ENCODE peak calls at places on chromosomes 12 and 14, in nine cellular contexts. B is tibial artery; K is left ventricle myocardium inferior; I is A673; L is CD4-positive, CD25-positive, alpha-beta regulatory T cell; P is DND-41; S is hepatocyte; X is A549; U is IMR-90. A is an unnamed sample.
A peak's percentile ranks its signal among the peaks of the same experiment; 100 is the strongest.

GRCh38 chr14:74519316-74520074 is 25.9 kb downstream of the ISCA2 start:
- DNase-seq in L (no peak), U (no peak), I (no peak), K (no peak), B (no peak), X (no peak), S (no peak), P (no peak), A (no peak)

GRCh38 chr12:13161172-13161571 is 35.4 kb upstream of the EMP1 start:
- DNase-seq in S (no peak), I (no peak), X (no peak), L (no peak), B (no peak), K (no peak), P (no peak), U (no peak), A (no peak)

GRCh38 chr12:52358575-52359350 is 8.5 kb downstream of the KRT85 start:
- DNase-seq in B (no peak), P (peak; percentile 34), U (no peak), S (no peak), L (no peak), X (no peak), I (peak; percentile 52), K (no peak), A (peak; percentile 64)

GRCh38 chr14:30553311-30553989 is 5.5 kb upstream of the G2E3 start:
- DNase-seq in B (no peak), L (no peak), I (no peak), S (no peak), K (no peak), U (peak; percentile 78), X (peak; percentile 35), P (no peak), A (no peak)

GRCh38 chr14:100881211-100882025 is 22.1 kb downstream of the RTL1 start:
- DNase-seq in L (no peak), P (no peak), I (no peak), S (no peak), X (no peak), K (no peak), B (no peak), U (no peak), A (peak; percentile 46)

GRCh38 chr12:129613311-129613710 is 290.5 kb downstream of the TMEM132D start:
- DNase-seq in S (no peak), K (no peak), I (no peak), L (no peak), U (no peak), P (no peak), B (no peak), X (no peak), A (no peak)

GRCh38 chr12:28313631-28314030 is 123.4 kb downstream of the CCDC91 start:
- DNase-seq in L (no peak), U (peak; percentile 43), I (peak; percentile 4), P (no peak), B (no peak), X (no peak), S (no peak), K (no peak), A (no peak)

GRCh38 chr12:57609091-57609780 is 2.0 kb upstream of the ARHGEF25 start:
- DNase-seq in U (no peak), X (no peak), K (no peak), I (no peak), S (no peak), P (no peak), B (no peak), L (no peak), A (no peak)

GRCh38 chr14:53996041-53996440 is 39.4 kb upstream of the BMP4 start:
- DNase-seq in B (no peak), S (no peak), U (no peak), X (no peak), L (no peak), P (no peak), K (no peak), I (no peak), A (no peak)

GRCh38 chr14:55794655-55795583 is 214.9 kb downstream of the KTN1 start:
- DNase-seq in B (no peak), U (peak; percentile 33), L (no peak), S (peak; percentile 53), K (no peak), I (peak; percentile 37), X (peak; percentile 52), P (no peak), A (no peak)

GRCh38 chr12:22284871-22285270 is 49.6 kb downstream of the ST8SIA1 start:
- DNase-seq in I (no peak), K (no peak), L (no peak), S (no peak), X (no peak), B (no peak), P (no peak), U (peak; percentile 11), A (no peak)

DNA sequence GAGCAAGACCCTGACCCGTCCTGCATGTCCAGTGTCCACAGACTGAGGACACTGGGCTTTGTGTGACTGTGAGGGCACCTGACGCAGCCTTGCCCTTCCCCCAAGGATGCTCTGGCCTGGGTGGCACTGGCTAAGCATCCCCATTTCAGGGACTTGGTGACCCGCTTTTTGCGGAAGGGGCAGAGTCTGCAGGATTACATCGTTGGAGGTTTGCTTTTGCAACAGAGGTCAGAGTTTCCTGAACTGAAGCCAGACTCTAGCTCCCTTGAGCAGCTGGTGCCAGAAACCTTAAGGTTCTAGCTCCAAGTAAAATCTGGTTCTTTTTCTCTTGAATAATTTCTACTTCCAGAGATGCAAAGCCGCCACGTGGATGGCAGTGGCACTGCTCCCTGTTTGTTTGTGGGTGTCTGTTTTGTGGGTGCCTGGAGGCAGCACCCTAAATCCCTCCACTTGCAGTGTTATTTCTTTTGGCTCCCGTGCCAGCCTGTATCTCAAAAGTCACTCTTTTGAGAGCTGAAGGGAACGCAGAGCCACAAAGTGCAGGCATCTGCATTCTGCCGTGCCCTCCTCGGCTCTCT is 184.7 kb downstream of the TSPAN9 start:
- DNase-seq in B (peak; percentile 41), X (no peak), U (peak; percentile 28), P (no peak), I (no peak), K (no peak), S (no peak), L (no peak), A (no peak)
- H3K4me1 ChIP-seq in B (peaks cover 28% of the 10 kb centered on the region), X (no peaks in the 10 kb centered on the region), U (peaks cover 5% of the 10 kb centered on the region), P (no peaks in the 10 kb centered on the region), I (peaks cover 8% of the 10 kb centered on the region), K (peaks cover 100% of the 10 kb centered on the region), S (no peaks in the 10 kb centered on the region), L (no peaks in the 10 kb centered on the region), A (no peaks in the 10 kb centered on the region)

GRCh38 chr12:118020036-118020435 is 3.5 kb downstream of the RFC5 start:
- DNase-seq in I (no peak), L (no peak), S (no peak), B (no peak), P (no peak), K (no peak), U (no peak), X (no peak), A (no peak)

GRCh38 chr12:118015944-118016343 is 559 bp upstream of the RFC5 start:
- DNase-seq in B (no peak), L (no peak), P (no peak), I (no peak), X (no peak), S (no peak), K (no peak), U (no peak), A (no peak)

GRCh38 chr12:118015306-118015705 is 1.2 kb upstream of the RFC5 start:
- DNase-seq in X (no peak), B (no peak), L (no peak), U (no peak), K (no peak), I (no peak), P (no peak), S (no peak), A (no peak)

GRCh38 chr12:118016424-118017264 is at the start of gene RFC5:
- DNase-seq in P (peak; percentile 97), B (peak; percentile 97), K (peak; percentile 99), L (peak; percentile 96), S (peak; percentile 100), X (peak; percentile 98), U (peak; percentile 93), I (peak; percentile 99), A (peak; percentile 99)

DNA sequence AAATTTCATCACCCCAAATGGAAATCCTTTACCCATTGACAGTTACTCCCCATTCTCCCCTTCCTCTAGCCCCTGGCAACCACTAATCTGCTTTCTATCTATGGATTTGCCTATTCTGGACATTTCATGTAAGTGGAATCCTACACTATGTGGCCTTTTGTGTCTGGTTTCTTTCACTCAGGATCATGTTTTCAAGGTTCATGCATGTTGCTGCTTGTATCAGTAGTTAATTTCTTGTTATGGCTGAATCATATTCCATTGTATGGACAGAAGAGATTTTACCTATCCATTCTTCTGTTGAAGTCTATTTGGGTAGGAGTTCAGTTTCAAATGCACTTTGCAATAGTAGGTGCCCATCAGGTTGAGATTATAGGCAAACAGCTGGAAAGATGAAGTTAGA is 1.4 kb downstream of the RFC5 start:
- DNase-seq in L (no peak), S (no peak), K (no peak), I (no peak), U (no peak), X (no peak), B (no peak), P (no peak), A (no peak)
- H3K4me3 ChIP-seq in L (peak overlapping the region; percentile 85), S (no peak overlapping the region), K (no peak overlapping the region), I (peak overlapping the region; percentile 93), U (no peak overlapping the region), X (peak overlapping the region; percentile 83), B (no peak overlapping the region), P (peak overlapping the region; percentile 89), A (no peak overlapping the region)

DNA sequence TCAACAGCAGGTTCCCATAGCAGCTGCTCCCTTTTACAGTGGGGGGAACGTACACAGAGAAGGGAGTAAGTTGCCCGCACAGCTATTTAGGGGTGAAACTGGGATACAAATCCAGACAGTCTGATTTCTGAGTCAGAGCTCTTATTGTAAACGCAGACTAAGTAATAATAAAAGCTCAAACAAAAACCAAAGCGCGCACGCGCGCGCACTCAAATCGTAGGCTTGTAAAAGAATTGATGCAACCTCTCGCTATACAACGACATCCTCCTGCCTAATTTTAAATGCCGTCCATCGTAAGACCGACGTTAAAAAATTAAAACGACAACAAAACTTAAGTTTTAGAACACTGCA is 747 bp upstream of the DACT1 start:
- DNase-seq in I (peak; percentile 71), L (no peak), U (peak; percentile 94), X (peak; percentile 50), K (peak; percentile 41), S (peak; percentile 86), P (no peak), B (peak; percentile 65), A (peak; percentile 91)
- H3K27ac ChIP-seq in I (peak overlapping the region; percentile 49), L (no peak overlapping the region), U (peak overlapping the region; percentile 81), X (peak overlapping the region; percentile 83), K (peak overlapping the region; percentile 90), S (peak overlapping the region; percentile 76), P (no peak overlapping the region), B (peak overlapping the region; percentile 91), A (peak overlapping the region; percentile 100)

DNA sequence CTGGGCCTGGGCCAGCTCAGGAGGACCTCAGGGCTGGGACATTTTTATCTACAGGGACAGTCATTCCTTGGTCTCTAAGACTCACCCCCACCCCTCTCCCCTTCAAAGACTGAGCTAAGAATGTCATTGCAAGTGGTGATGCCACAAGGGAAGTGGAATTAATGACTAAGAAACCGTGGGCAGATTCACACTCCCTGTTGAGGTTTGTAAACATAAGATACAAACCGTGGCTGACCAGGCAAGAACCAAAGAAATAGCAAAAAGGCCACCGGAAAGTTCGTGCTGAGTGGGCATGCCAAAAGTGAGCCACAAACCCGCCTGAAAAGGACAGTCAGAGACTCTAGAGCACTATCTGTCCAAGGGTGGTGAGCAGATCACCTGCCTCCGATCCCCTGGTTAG is 25.7 kb downstream of the NUAK1 start:
- DNase-seq in L (no peak), B (no peak), X (no peak), U (peak; percentile 68), K (no peak), S (no peak), I (no peak), P (no peak), A (no peak)
- H3K4me1 ChIP-seq in L (no peaks in the 10 kb centered on the region), B (peaks cover 78% of the 10 kb centered on the region), X (peaks cover 99% of the 10 kb centered on the region), U (peaks cover 31% of the 10 kb centered on the region), K (peaks cover 100% of the 10 kb centered on the region), S (peaks cover 62% of the 10 kb centered on the region), I (no peaks in the 10 kb centered on the region), P (no peaks in the 10 kb centered on the region), A (peaks cover 9% of the 10 kb centered on the region)

GRCh38 chr12:3752096-3752709 is 706 bp downstream of the CRACR2A start:
- DNase-seq in I (no peak), B (peak; percentile 34), L (peak; percentile 77), P (peak; percentile 76), X (no peak), S (peak; percentile 46), U (no peak), K (peak; percentile 61), A (peak; percentile 57)
- H3K4me3 ChIP-seq in I (no peak overlapping the region), B (peak overlapping the region; percentile 50), L (peak overlapping the region; percentile 91), P (peak overlapping the region; percentile 78), X (no peak overlapping the region), S (no peak overlapping the region), U (no peak overlapping the region), K (peak overlapping the region; percentile 71), A (no peak overlapping the region)

A was measured in aorta.